ENCODE peak calls at places on chromosome 18, in seven cellular contexts. I is HepG2, F is stomach, V is ovary, B is uterus, J is IMR-90, O is body of pancreas. P is an unnamed sample. For H3K4me1, the result is how much of the 10 kb centered on the place peaks cover.

GRCh38 chr18:77110936-77111335 is 21.6 kb downstream of the MBP start:
- DNase-seq in I (no peak), V (no peak), F (no peak), O (no peak), J (no peak), B (no peak), P (no peak)

GRCh38 chr18:79942211-79942610 is 9.2 kb downstream of the SLC66A2 start:
- DNase-seq in O (no peak), J (no peak), V (no peak), I (no peak), B (no peak), F (peak), P (peak)

GRCh38 chr18:7645756-7646155 is 78.6 kb downstream of the PTPRM start:
- DNase-seq in B (no peak), F (peak), I (no peak), V (no peak), O (peak), J (no peak), P (no peak)

GRCh38 chr18:57533399-57533884 is 53.1 kb downstream of the FECH start:
- DNase-seq in B (no peak), F (no peak), J (peak), I (peak), O (no peak), V (no peak), P (no peak)

GRCh38 chr18:924987-925386 is 20.3 kb downstream of the ADCYAP1 start:
- DNase-seq in J (no peak), O (no peak), I (peak), F (no peak), B (no peak), V (no peak), P (no peak)

GRCh38 chr18:74310411-74310810 is 5.2 kb upstream of the C18orf63 start:
- DNase-seq in V (no peak), J (peak), B (no peak), I (peak), O (no peak), F (no peak), P (no peak)

GRCh38 chr18:7585272-7585670 is 18.2 kb downstream of the PTPRM start:
- DNase-seq in J (no peak), V (no peak), B (no peak), I (no peak), F (no peak), O (no peak), P (no peak)

GRCh38 chr18:58223717-58224424 is 179.8 kb downstream of the NEDD4L start:
- DNase-seq in J (peak), F (peak), I (peak), O (peak), V (no peak), B (peak), P (no peak)

GRCh38 chr18:68489018-68489792 is 225.7 kb downstream of the TMX3 start:
- DNase-seq in J (no peak), O (no peak), F (no peak), V (no peak), I (no peak), B (no peak), P (no peak)

GRCh38 chr18:11908182-11909080 is at the start of gene MPPE1:
- DNase-seq in O (peak), J (peak), V (peak), I (peak), F (peak), B (peak), P (peak)
- TF ChIP-seq POLR2A in O (peak), J (peak), V (peak), I (peak), F (no peak), B (peak), P (peak)

DNA sequence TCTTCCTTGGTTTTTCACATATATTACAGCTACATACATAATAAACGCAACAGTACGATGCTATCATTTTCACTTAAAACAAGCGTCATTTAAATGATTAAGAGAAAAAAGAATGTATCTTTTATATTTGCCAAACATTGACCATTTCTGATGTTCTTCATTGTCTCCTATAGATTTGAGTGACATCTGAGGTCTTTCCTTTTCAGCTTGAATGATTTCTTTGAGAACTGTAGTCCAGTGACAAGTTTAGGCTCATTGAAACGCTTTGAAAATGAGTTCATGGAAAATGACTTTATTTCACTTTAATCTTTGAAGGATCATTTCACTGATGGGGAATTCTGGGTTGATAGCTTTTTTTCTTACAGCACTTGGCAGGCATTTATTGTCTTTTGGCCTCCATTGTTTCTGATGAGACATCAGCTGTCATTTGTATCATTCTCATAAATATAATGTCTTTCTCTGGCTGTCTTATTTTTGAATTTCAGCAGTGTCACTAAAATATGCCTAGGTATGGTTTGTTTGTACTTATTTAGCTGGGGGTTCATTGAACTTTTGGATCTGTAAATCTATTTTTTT is 10.9 kb downstream of the TGIF1 start:
- DNase-seq in O (no peak), F (no peak), V (no peak), B (no peak), I (no peak), J (no peak), P (no peak)
- H3K4me1 ChIP-seq in O (under half), F (under half), V (under half), B (under half), I (under half), J (under half), P (under half)

GRCh38 chr18:66601649-66602048 is 2.2 kb downstream of the CDH19 start:
- DNase-seq in I (no peak), F (no peak), J (no peak), B (no peak), O (no peak), V (no peak), P (no peak)
- TF ChIP-seq POLR2A in I (no peak), F (no peak), J (no peak), B (no peak), O (no peak), V (no peak), P (no peak)

GRCh38 chr18:9140984-9141383 is 4.4 kb downstream of the ANKRD12 start:
- DNase-seq in O (no peak), B (no peak), J (no peak), I (no peak), V (no peak), F (no peak), P (no peak)
- H3K4me1 ChIP-seq in O (half or more), B (under half), J (under half), I (under half), V (under half), F (half or more), P (half or more)

DNA sequence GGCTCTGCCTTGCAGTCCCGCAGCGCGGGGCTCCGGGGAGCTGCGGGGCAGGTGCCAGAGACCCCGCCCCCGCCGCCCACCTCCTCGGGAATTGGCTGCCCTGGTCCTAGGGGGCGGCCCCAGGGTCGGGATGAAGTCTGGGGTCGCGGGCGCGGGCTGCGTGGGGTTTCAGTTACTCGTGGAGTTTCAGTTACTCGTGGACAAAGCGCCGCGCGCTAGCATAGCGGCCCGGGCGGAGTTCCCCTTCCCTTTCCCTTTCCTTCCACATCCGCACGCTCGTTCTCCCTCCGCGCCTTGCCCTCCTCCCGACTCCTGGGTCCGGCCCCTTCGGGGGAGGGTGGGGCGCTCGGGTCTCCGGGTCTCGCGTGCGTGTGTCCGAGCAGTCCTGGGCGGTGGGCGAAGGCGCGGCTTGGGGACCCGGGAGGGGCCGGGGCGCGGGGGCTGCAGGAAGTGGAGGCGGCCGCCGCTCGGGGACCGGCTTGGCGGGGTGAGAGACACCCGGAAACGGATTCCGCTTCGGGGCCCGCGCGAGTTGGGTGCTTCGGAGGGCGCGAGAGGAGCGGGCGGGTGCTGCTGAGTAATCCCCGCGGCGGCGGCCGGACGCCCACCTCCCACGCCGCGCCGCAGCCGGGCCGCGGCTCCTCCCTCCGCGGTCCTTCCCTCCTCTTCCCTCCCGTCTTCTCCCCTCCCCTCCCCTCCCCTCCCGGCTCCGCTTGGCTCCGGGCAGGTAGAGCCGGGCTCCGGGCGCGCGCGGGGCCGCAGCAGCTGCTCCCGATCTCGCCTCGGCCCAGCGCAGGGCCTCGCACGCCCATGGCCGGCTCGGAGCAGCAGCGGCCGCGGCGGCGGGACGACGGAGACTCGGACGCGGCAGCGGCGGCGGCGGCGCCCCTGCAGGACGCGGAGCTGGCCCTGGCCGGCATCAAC is at the start of gene TTC39C:
- DNase-seq in O (peak), F (peak), J (peak), B (peak), I (no peak), V (peak), P (peak)
- TF ChIP-seq POLR2A in O (peak), F (no peak), J (peak), B (peak), I (no peak), V (peak), P (no peak)

P was measured in spleen.